ENCODE peak calls at places on chromosome 13, in four cellular contexts. K, H, C and W are unnamed samples.

GRCh38 chr13:102021777-102022176 is 380.1 kb downstream of the FGF14 start:
- DNase-seq in K (no peak), H (no peak), C (no peak), W (no peak)

GRCh38 chr13:23680836-23681235 is 110.6 kb downstream of the TNFRSF19 start:
- DNase-seq in K (no peak), H (no peak), C (no peak), W (no peak)

GRCh38 chr13:51158365-51158764 is 47.3 kb upstream of the C13orf42 start:
- DNase-seq in K (peak; percentile 90), H (no peak), C (no peak), W (no peak)

GRCh38 chr13:26961890-26962615 is 201.5 kb upstream of the GPR12 start:
- DNase-seq in K (no peak), H (no peak), C (no peak), W (no peak)

GRCh38 chr13:35349673-35350278 is 126.7 kb downstream of the MAB21L1 start:
- DNase-seq in K (peak; percentile 16), H (peak; percentile 18), C (no peak), W (peak; percentile 15)

GRCh38 chr13:59982631-59983382 is 180.9 kb downstream of the DIAPH3 start:
- DNase-seq in K (no peak), H (no peak), C (no peak), W (no peak)

GRCh38 chr13:64078480-64078936 is 2662.9 kb upstream of the PCDH20 start:
- DNase-seq in K (no peak), H (no peak), C (no peak), W (no peak)

GRCh38 chr13:42039457-42039945 is 8.9 kb upstream of the DGKH start:
- DNase-seq in K (no peak), H (no peak), C (peak; percentile 24), W (no peak)

GRCh38 chr13:66994097-66994496 is 236.0 kb downstream of the PCDH9 start:
- DNase-seq in K (peak; percentile 90), H (peak; percentile 82), C (no peak), W (peak; percentile 56)

GRCh38 chr13:36417328-36417727 is 15.0 kb upstream of the CCNA1 start:
- DNase-seq in K (no peak), H (no peak), C (no peak), W (no peak)

GRCh38 chr13:48944221-48944620 is 31.5 kb upstream of the FNDC3A start:
- DNase-seq in K (no peak), H (no peak), C (no peak), W (no peak)

GRCh38 chr13:85597790-85598500 is 201.3 kb downstream of the SLITRK6 start:
- DNase-seq in K (no peak), H (no peak), C (no peak), W (peak; percentile 90)

GRCh38 chr13:111241006-111241755 is 79.3 kb upstream of the TEX29 start:
- DNase-seq in K (no peak), H (no peak), C (no peak), W (no peak)

GRCh38 chr13:20192470-20193141 is at the start of gene GJB2:
- DNase-seq in K (no peak), H (peak; percentile 46), C (no peak), W (no peak)

GRCh38 chr13:111330211-111330610 is 9.8 kb downstream of the TEX29 start:
- DNase-seq in K (no peak), H (no peak), C (no peak), W (no peak)

GRCh38 chr13:67353891-67354459 is 123.8 kb upstream of the PCDH9 start:
- DNase-seq in K (no peak), H (peak; percentile 6), C (no peak), W (no peak)

GRCh38 chr13:48731957-48732569 is 78.3 kb downstream of the CYSLTR2 start:
- DNase-seq in K (peak; percentile 65), H (peak; percentile 42), C (no peak), W (no peak)

GRCh38 chr13:25929816-25930215 is 122.0 kb downstream of the SHISA2 start:
- DNase-seq in K (no peak), H (no peak), C (no peak), W (no peak)
- H3K4me1 ChIP-seq in K (no peaks in the 10 kb centered on the region), H (peaks cover 11% of the 10 kb centered on the region), C (no peaks in the 10 kb centered on the region), W (no peaks in the 10 kb centered on the region)

GRCh38 chr13:29582171-29582570 is 13.3 kb downstream of the SLC7A1 start:
- DNase-seq in K (no peak), H (no peak), C (no peak), W (no peak)
- H3K4me1 ChIP-seq in K (peaks cover 35% of the 10 kb centered on the region), H (peaks cover 42% of the 10 kb centered on the region), C (no peaks in the 10 kb centered on the region), W (peaks cover 75% of the 10 kb centered on the region)

DNA sequence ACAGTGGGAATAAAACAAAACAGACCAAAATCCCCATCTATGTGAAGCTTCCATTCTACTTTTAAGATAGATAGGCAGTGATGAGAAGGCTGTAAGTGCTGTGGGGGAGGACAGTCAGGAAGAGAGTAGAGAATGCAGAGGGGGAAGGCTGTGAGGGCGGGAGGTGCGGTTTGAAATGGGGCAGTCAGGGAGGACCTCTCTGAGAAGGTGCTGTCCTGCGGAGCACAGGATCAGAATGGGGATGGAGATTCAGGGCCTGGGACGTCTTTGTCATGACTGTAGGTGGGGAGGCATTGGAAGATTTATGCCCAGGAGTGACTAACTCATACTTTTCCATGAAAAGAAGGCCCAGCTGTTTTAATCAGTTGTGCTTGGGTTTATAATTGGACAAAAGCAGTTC is 3.9 kb upstream of the GPR183 start:
- DNase-seq in K (peak; percentile 27), H (no peak), C (peak; percentile 39), W (no peak)
- H3K4me1 ChIP-seq in K (no peaks in the 10 kb centered on the region), H (peaks cover 23% of the 10 kb centered on the region), C (no peaks in the 10 kb centered on the region), W (peaks cover 7% of the 10 kb centered on the region)

DNA sequence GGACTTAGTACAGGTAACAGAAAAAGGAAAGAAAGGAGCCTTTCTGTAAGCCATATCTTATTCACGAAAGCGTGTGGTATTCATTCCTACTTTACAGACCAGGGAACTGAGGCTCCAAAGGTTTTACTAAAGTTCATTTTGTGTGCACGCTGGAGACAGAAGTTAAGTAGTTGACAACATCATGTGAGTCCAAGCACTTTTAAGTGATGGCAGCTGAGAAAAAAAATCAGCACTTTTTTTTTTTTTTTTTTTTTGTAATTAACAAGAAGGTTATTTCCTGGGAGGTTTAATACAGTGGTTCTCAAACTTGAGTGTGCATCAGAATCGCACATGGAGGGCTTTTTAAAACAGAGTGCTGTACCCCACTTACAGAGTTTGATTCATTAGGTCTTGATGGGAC is 2.0 kb downstream of the DNAJC3 start:
- DNase-seq in K (no peak), H (no peak), C (no peak), W (no peak)
- H3K4me1 ChIP-seq in K (peaks cover 3% of the 10 kb centered on the region), H (peaks cover 25% of the 10 kb centered on the region), C (peaks cover 6% of the 10 kb centered on the region), W (peaks cover 15% of the 10 kb centered on the region)

DNA sequence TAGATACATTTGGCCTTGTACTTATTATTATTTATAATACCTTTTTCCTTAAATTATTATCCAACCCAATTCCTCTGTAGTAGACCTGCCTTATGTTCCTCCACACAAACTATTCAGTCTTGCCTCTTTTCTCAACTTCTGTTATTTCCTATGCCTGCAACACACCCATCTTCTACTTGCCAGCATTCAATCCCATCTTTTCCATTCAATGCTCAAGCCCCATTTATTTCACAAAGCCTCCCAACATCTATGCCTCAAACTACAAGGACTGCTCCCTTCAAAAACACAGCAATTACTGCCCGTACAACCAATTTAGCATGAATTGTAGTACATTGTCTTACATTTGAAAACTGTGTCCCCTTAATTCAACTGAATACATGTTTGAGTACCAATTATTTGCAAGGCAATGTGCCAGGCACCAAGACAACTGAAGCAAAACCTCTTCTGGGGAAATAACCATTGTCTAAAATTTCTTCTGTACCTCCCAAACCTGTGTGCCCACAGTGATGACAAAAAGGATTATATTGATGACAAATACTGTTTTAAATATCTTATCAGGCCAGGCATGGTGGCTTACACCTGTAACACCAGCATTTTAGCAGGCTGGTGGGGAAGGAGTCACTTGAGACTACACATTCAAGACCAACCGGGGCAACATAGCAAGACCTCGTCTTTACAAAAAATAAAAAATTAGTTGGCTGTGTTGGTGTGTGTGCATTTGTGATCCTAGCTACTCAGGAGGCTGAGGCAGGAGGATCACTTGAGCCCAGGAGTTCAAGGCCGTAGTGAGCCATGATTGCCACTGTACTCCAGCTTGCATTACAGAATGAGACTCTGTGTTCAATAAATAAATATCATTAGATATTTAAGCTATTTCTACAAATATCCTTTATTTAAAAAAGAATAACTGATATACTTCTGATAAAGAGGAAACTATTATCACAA is 35.1 kb downstream of the ELF1 start:
- DNase-seq in K (no peak), H (no peak), C (no peak), W (no peak)
- H3K4me1 ChIP-seq in K (no peaks in the 10 kb centered on the region), H (peaks cover 12% of the 10 kb centered on the region), C (no peaks in the 10 kb centered on the region), W (peaks cover 32% of the 10 kb centered on the region)

GRCh38 chr13:77338329-77338728 is 11.4 kb upstream of the MYCBP2 start:
- DNase-seq in K (no peak), H (no peak), C (no peak), W (no peak)

GRCh38 chr13:77333521-77334083 is 6.7 kb upstream of the MYCBP2 start:
- DNase-seq in K (no peak), H (no peak), C (no peak), W (no peak)

GRCh38 chr13:77339408-77339807 is 12.5 kb upstream of the MYCBP2 start:
- DNase-seq in K (no peak), H (no peak), C (no peak), W (no peak)

GRCh38 chr13:77338961-77339401 is 12.1 kb upstream of the MYCBP2 start:
- DNase-seq in K (no peak), H (no peak), C (no peak), W (no peak)

GRCh38 chr13:77337159-77337558 is 10.3 kb upstream of the MYCBP2 start:
- DNase-seq in K (no peak), H (no peak), C (no peak), W (no peak)
- H3K4me1 ChIP-seq in K (no peaks in the 10 kb centered on the region), H (no peaks in the 10 kb centered on the region), C (no peaks in the 10 kb centered on the region), W (no peaks in the 10 kb centered on the region)